ENCODE peak calls at places on chromosomes 6 and 20, in ten cellular contexts. G is SK-N-SH, X is breast epithelium, C is upper lobe of left lung, P is HL-60, T is GM12878, N is sigmoid colon, A is spleen, I is stomach, M is GM23338. K is an unnamed sample.

GRCh38 chr6:1524040-1524480 is 85.7 kb upstream of the FOXC1 start:
- DNase-seq in T (no peak), P (peak; percentile 44), X (peak; percentile 73), G (peak; percentile 84), A (peak; percentile 84), N (no peak), I (peak; percentile 29), C (peak; percentile 64), M (peak; percentile 94), K (no peak)

GRCh38 chr20:34570859-34571306 is 12.4 kb downstream of the MAP1LC3A start:
- DNase-seq in T (no peak), C (no peak), G (no peak), X (no peak), A (no peak), M (no peak), P (peak; percentile 31), I (no peak), N (no peak), K (no peak)

GRCh38 chr6:137927777-137928218 is 60.7 kb downstream of the TNFAIP3 start:
- DNase-seq in N (no peak), C (peak; percentile 44), M (no peak), A (peak; percentile 82), G (no peak), X (no peak), I (no peak), P (peak; percentile 50), T (peak; percentile 99), K (no peak)

GRCh38 chr20:21607971-21608735 is 94.3 kb upstream of the NKX2-2 start:
- DNase-seq in T (no peak), M (no peak), P (no peak), G (peak; percentile 28), C (peak; percentile 53), N (peak; percentile 68), A (no peak), I (no peak), X (peak; percentile 74), K (no peak)

GRCh38 chr6:56671651-56672461 is 29.2 kb upstream of the DST start:
- DNase-seq in P (no peak), T (no peak), X (no peak), I (no peak), G (peak; percentile 46), A (peak; percentile 75), M (no peak), C (no peak), N (no peak), K (no peak)

GRCh38 chr6:53731906-53732636 is 62.7 kb upstream of the LRRC1 start:
- DNase-seq in A (no peak), X (no peak), I (no peak), M (no peak), C (no peak), T (no peak), N (no peak), G (no peak), P (no peak), K (no peak)

GRCh38 chr6:136582702-136583471 is 32.7 kb upstream of the MAP7 start:
- DNase-seq in I (no peak), G (peak; percentile 36), T (no peak), P (peak; percentile 41), C (no peak), M (peak; percentile 21), X (no peak), N (no peak), A (no peak), K (no peak)

GRCh38 chr20:20785226-20785625 is 72.8 kb upstream of the RALGAPA2 start:
- DNase-seq in T (no peak), G (no peak), I (no peak), M (no peak), N (no peak), A (no peak), C (no peak), P (no peak), X (no peak), K (no peak)

GRCh38 chr6:15734118-15734897 is 71.5 kb upstream of the DTNBP1 start:
- DNase-seq in T (no peak), C (no peak), A (no peak), G (no peak), P (no peak), M (no peak), I (no peak), N (no peak), X (no peak), K (no peak)

GRCh38 chr6:36355819-36356218 is 19.1 kb upstream of the BNIP5 start:
- DNase-seq in A (no peak), I (no peak), T (no peak), G (no peak), C (no peak), P (peak; percentile 49), X (no peak), M (no peak), N (no peak), K (no peak)

DNA sequence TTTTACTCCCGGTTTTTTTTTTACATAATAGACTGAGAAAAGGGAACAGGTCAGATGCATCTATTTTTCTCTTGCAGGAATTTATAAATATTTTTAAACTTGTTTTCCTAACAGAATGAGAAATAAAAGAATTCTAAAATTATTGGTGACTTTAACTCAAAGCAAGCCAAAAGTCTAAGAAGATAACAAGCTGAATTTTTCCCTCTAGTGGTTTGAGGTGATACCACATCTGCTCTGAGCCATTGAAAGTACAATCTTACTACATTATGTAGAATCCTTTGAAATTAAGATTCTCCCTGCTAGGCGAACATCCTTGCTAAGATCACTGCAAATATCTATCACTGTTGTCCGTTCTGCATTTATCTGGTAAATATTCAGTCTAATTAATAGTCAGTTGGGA is 10.7 kb upstream of the STMND1 start:
- DNase-seq in I (no peak), T (no peak), X (no peak), G (no peak), P (no peak), N (no peak), C (no peak), M (peak; percentile 38), A (no peak), K (no peak)
- TF ChIP-seq CTCF in I (no peak), T (peak; percentile 15), X (peak; percentile 15), G (peak; percentile 62), P (no peak), N (no peak), C (no peak), M (no peak), A (no peak), K (no peak)

GRCh38 chr20:48783533-48784272 is 44.1 kb downstream of the PREX1 start:
- DNase-seq in A (no peak), X (no peak), P (no peak), G (no peak), N (no peak), M (no peak), T (no peak), C (no peak), I (no peak), K (no peak)
- TF ChIP-seq POLR2AphosphoS5 in A (no peak), X (no peak), P (no peak), G (no peak), N (no peak), M (no peak), T (no peak), C (no peak), I (no peak), K (no peak)

GRCh38 chr6:88763160-88763559 is 200.3 kb downstream of the RNGTT start:
- DNase-seq in M (no peak), P (no peak), T (no peak), A (no peak), G (no peak), I (no peak), N (no peak), X (no peak), C (no peak), K (no peak)

GRCh38 chr6:88760091-88760490 is 203.3 kb downstream of the RNGTT start:
- DNase-seq in A (no peak), X (no peak), M (no peak), N (no peak), C (no peak), T (no peak), G (no peak), I (no peak), P (no peak), K (no peak)

DNA sequence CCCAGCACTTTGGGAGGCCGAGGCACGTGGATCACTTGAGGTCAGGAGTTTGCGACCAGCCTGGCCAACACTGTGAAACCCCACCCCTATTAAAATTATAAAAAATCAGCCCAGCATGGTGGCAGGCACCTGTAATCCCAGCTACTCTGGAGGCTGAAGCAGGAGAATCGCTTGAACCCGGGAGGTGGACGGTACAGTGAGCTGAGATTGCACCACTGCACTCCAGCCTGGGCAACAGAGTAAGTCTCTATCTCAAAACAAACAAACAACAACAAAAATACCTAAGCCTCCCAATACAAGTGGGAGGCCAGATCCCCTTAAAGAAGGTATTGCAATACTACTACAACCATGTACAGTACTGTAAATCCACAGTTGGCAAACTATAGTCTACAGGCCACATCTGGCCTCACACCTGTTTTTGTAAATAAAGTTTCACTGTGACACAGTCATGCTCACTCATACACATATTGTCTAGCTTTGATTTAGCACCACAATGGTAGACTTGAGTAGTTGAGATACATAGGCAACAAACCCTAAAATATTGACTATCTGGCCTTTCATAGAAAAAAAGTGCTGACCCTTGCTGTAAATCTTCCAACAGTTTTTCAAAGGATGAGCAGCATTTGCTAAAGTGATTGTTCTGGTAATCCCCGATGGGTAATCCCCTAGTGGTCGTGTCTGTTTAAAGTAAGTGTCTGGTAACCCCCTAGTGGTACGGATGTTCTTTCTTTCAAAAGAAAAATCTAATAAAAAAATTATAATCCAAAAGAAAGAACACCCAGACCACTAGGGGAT is 202.0 kb downstream of the RNGTT start:
- DNase-seq in N (no peak), G (no peak), A (no peak), M (peak; percentile 45), P (no peak), C (no peak), T (peak; percentile 77), I (no peak), X (no peak), K (no peak)
- TF ChIP-seq CTCF in N (no peak), G (peak; percentile 30), A (no peak), M (peak; percentile 28), P (no peak), C (no peak), T (peak; percentile 26), I (no peak), X (no peak), K (no peak)

DNA sequence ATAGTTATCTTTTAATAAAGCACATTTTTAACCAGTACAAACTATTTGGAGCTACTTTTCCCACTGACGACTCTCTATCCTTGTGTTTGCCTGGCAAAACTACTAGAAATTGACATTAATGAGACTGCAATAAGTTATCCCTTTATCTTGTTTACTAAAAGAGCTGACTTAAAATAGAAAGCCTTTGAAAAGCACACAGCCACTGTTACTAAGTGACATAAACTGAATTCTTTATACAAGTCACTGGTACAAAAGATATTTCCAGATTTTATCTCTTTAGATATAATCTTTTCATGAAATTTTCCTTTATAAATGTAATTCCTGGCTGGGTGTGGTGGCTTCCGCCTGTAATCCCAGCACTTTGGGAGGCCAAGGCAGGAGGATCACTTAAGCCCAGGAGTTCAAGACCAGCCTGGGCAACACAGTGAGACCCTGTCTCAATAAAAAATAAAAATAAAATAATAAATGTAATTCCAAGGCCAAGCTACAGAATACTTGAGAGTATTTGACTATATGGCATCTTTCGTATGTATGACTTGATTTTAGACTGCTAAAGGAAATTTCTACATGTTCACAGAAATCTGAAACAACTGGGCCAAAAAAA is 9.5 kb downstream of the MBOAT1 start:
- DNase-seq in I (no peak), P (no peak), T (no peak), C (no peak), M (no peak), G (no peak), N (no peak), A (no peak), X (no peak), K (no peak)
- TF ChIP-seq POLR2AphosphoS5 in I (no peak), P (no peak), T (no peak), C (no peak), M (no peak), G (no peak), N (no peak), A (no peak), X (no peak), K (no peak)

GRCh38 chr6:161607696-161608297 is 333.9 kb upstream of the AGPAT4 start:
- DNase-seq in M (no peak), C (no peak), G (no peak), N (no peak), X (no peak), P (no peak), I (no peak), A (no peak), T (no peak), K (no peak)
- TF ChIP-seq CTCF in M (peak; percentile 51), C (no peak), G (no peak), N (no peak), X (no peak), P (no peak), I (no peak), A (no peak), T (no peak), K (no peak)

K was measured in suprapubic skin.